ENCODE peak calls at places on chromosomes 16 and 17, in nine cellular contexts. One of them, this sample, is unnamed.

GRCh38 chr17:5364156-5364555 is 55.3 kb downstream of the NUP88 start:
- DNase-seq in NCI-H1436: no peak
- DNase-seq in stimulated activated CD4-positive, alpha-beta T cell treated with anti-CD3 and anti-CD28 coated beads, Interleukin-2, amount 100 ng/mL, for 48 hours: no peak
- DNase-seq in endodermal cell: no peak
- DNase-seq in fibroblast of the conjunctiva: no peak
- DNase-seq in HCT116: no peak
- DNase-seq in ureter: no peak
- DNase-seq in hypothalamus: no peak
- DNase-seq in NCI-H187: no peak
- DNase-seq in this sample: peak; percentile 43

GRCh38 chr17:65633988-65634387 is 72.5 kb upstream of the AXIN2 start:
- DNase-seq in HCT116: no peak
- DNase-seq in ureter: no peak
- DNase-seq in NCI-H1436: no peak
- DNase-seq in endodermal cell: no peak
- DNase-seq in fibroblast of the conjunctiva: no peak
- DNase-seq in stimulated activated CD4-positive, alpha-beta T cell treated with anti-CD3 and anti-CD28 coated beads, Interleukin-2, amount 100 ng/mL, for 48 hours: no peak
- DNase-seq in hypothalamus: no peak
- DNase-seq in NCI-H187: no peak
- DNase-seq in this sample: no peak

GRCh38 chr17:40355804-40356758 is 8.5 kb downstream of the GJD3 start:
- DNase-seq in NCI-H187: no peak
- DNase-seq in fibroblast of the conjunctiva: no peak
- DNase-seq in NCI-H1436: no peak
- DNase-seq in stimulated activated CD4-positive, alpha-beta T cell treated with anti-CD3 and anti-CD28 coated beads, Interleukin-2, amount 100 ng/mL, for 48 hours: no peak
- DNase-seq in endodermal cell: no peak
- DNase-seq in HCT116: no peak
- DNase-seq in hypothalamus: no peak
- DNase-seq in ureter: peak; percentile 44
- DNase-seq in this sample: no peak

GRCh38 chr17:68603027-68603426 is 1.9 kb upstream of the FAM20A start:
- DNase-seq in endodermal cell: no peak
- DNase-seq in NCI-H187: no peak
- DNase-seq in fibroblast of the conjunctiva: no peak
- DNase-seq in stimulated activated CD4-positive, alpha-beta T cell treated with anti-CD3 and anti-CD28 coated beads, Interleukin-2, amount 100 ng/mL, for 48 hours: no peak
- DNase-seq in HCT116: no peak
- DNase-seq in ureter: no peak
- DNase-seq in hypothalamus: no peak
- DNase-seq in NCI-H1436: no peak
- DNase-seq in this sample: no peak

GRCh38 chr16:19559242-19559910 is 3.9 kb downstream of the VPS35L start:
- DNase-seq in NCI-H187: no peak
- DNase-seq in stimulated activated CD4-positive, alpha-beta T cell treated with anti-CD3 and anti-CD28 coated beads, Interleukin-2, amount 100 ng/mL, for 48 hours: no peak
- DNase-seq in HCT116: peak; percentile 51
- DNase-seq in ureter: no peak
- DNase-seq in fibroblast of the conjunctiva: peak; percentile 60
- DNase-seq in NCI-H1436: peak; percentile 34
- DNase-seq in endodermal cell: peak; percentile 58
- DNase-seq in hypothalamus: no peak
- DNase-seq in this sample: peak; percentile 31

GRCh38 chr17:13931752-13932477 is 137.4 kb upstream of the COX10 start:
- DNase-seq in fibroblast of the conjunctiva: peak; percentile 75
- DNase-seq in hypothalamus: no peak
- DNase-seq in HCT116: no peak
- DNase-seq in stimulated activated CD4-positive, alpha-beta T cell treated with anti-CD3 and anti-CD28 coated beads, Interleukin-2, amount 100 ng/mL, for 48 hours: no peak
- DNase-seq in NCI-H1436: no peak
- DNase-seq in ureter: peak; percentile 58
- DNase-seq in NCI-H187: no peak
- DNase-seq in endodermal cell: no peak
- DNase-seq in this sample: no peak

GRCh38 chr17:48016112-48016511 is 21.5 kb downstream of the COPZ2 start:
- DNase-seq in hypothalamus: no peak
- DNase-seq in HCT116: no peak
- DNase-seq in fibroblast of the conjunctiva: no peak
- DNase-seq in endodermal cell: peak; percentile 54
- DNase-seq in stimulated activated CD4-positive, alpha-beta T cell treated with anti-CD3 and anti-CD28 coated beads, Interleukin-2, amount 100 ng/mL, for 48 hours: no peak
- DNase-seq in NCI-H1436: no peak
- DNase-seq in ureter: no peak
- DNase-seq in NCI-H187: no peak
- DNase-seq in this sample: no peak

GRCh38 chr16:75555213-75555706 is 792 bp downstream of the TMEM231 start:
- DNase-seq in endodermal cell: peak; percentile 97
- DNase-seq in ureter: peak; percentile 83
- DNase-seq in HCT116: peak; percentile 86
- DNase-seq in NCI-H187: peak; percentile 47
- DNase-seq in NCI-H1436: peak; percentile 13
- DNase-seq in stimulated activated CD4-positive, alpha-beta T cell treated with anti-CD3 and anti-CD28 coated beads, Interleukin-2, amount 100 ng/mL, for 48 hours: no peak
- DNase-seq in fibroblast of the conjunctiva: peak; percentile 89
- DNase-seq in hypothalamus: peak; percentile 67
- DNase-seq in this sample: peak; percentile 94

GRCh38 chr17:62995377-62995885 is 29.4 kb downstream of the TANC2 start:
- DNase-seq in NCI-H1436: peak; percentile 9
- DNase-seq in fibroblast of the conjunctiva: peak; percentile 28
- DNase-seq in endodermal cell: peak; percentile 79
- DNase-seq in ureter: no peak
- DNase-seq in stimulated activated CD4-positive, alpha-beta T cell treated with anti-CD3 and anti-CD28 coated beads, Interleukin-2, amount 100 ng/mL, for 48 hours: peak; percentile 11
- DNase-seq in hypothalamus: no peak
- DNase-seq in NCI-H187: no peak
- DNase-seq in HCT116: peak; percentile 38
- DNase-seq in this sample: peak; percentile 26

GRCh38 chr16:4780235-4780634 is 7.9 kb downstream of the SEPTIN12 start:
- DNase-seq in stimulated activated CD4-positive, alpha-beta T cell treated with anti-CD3 and anti-CD28 coated beads, Interleukin-2, amount 100 ng/mL, for 48 hours: no peak
- DNase-seq in hypothalamus: no peak
- DNase-seq in NCI-H1436: no peak
- DNase-seq in ureter: no peak
- DNase-seq in endodermal cell: no peak
- DNase-seq in NCI-H187: no peak
- DNase-seq in HCT116: no peak
- DNase-seq in fibroblast of the conjunctiva: no peak
- DNase-seq in this sample: no peak

GRCh38 chr17:70070297-70071027 is 4.6 kb upstream of the KCNJ16 start:
- DNase-seq in hypothalamus: no peak
- DNase-seq in HCT116: no peak
- DNase-seq in ureter: no peak
- DNase-seq in fibroblast of the conjunctiva: peak; percentile 26
- DNase-seq in NCI-H187: no peak
- DNase-seq in NCI-H1436: no peak
- DNase-seq in endodermal cell: no peak
- DNase-seq in stimulated activated CD4-positive, alpha-beta T cell treated with anti-CD3 and anti-CD28 coated beads, Interleukin-2, amount 100 ng/mL, for 48 hours: no peak
- DNase-seq in this sample: no peak

GRCh38 chr17:63082952-63083351 is 116.9 kb downstream of the TANC2 start:
- DNase-seq in stimulated activated CD4-positive, alpha-beta T cell treated with anti-CD3 and anti-CD28 coated beads, Interleukin-2, amount 100 ng/mL, for 48 hours: no peak
- DNase-seq in NCI-H187: no peak
- DNase-seq in NCI-H1436: no peak
- DNase-seq in hypothalamus: no peak
- DNase-seq in ureter: no peak
- DNase-seq in endodermal cell: no peak
- DNase-seq in fibroblast of the conjunctiva: no peak
- DNase-seq in HCT116: no peak
- DNase-seq in this sample: no peak

GRCh38 chr16:77599793-77600415 is 122.4 kb upstream of the NUDT7 start:
- DNase-seq in stimulated activated CD4-positive, alpha-beta T cell treated with anti-CD3 and anti-CD28 coated beads, Interleukin-2, amount 100 ng/mL, for 48 hours: no peak
- DNase-seq in fibroblast of the conjunctiva: no peak
- DNase-seq in NCI-H187: no peak
- DNase-seq in HCT116: peak; percentile 19
- DNase-seq in ureter: no peak
- DNase-seq in hypothalamus: no peak
- DNase-seq in endodermal cell: peak; percentile 68
- DNase-seq in NCI-H1436: peak; percentile 33
- DNase-seq in this sample: peak; percentile 19

GRCh38 chr17:37790153-37790552 is 45.3 kb upstream of the HNF1B start:
- DNase-seq in HCT116: no peak
- DNase-seq in stimulated activated CD4-positive, alpha-beta T cell treated with anti-CD3 and anti-CD28 coated beads, Interleukin-2, amount 100 ng/mL, for 48 hours: no peak
- DNase-seq in hypothalamus: no peak
- DNase-seq in endodermal cell: peak; percentile 53
- DNase-seq in ureter: no peak
- DNase-seq in fibroblast of the conjunctiva: no peak
- DNase-seq in NCI-H1436: no peak
- DNase-seq in NCI-H187: no peak
- DNase-seq in this sample: no peak

GRCh38 chr16:27660507-27660906 is 110.6 kb downstream of the KATNIP start:
- DNase-seq in stimulated activated CD4-positive, alpha-beta T cell treated with anti-CD3 and anti-CD28 coated beads, Interleukin-2, amount 100 ng/mL, for 48 hours: no peak
- DNase-seq in ureter: no peak
- DNase-seq in endodermal cell: no peak
- DNase-seq in HCT116: no peak
- DNase-seq in NCI-H1436: no peak
- DNase-seq in fibroblast of the conjunctiva: no peak
- DNase-seq in hypothalamus: no peak
- DNase-seq in NCI-H187: no peak
- DNase-seq in this sample: no peak

GRCh38 chr16:55021595-55022475 is 91.2 kb downstream of the IRX5 start:
- DNase-seq in HCT116: peak; percentile 67
- DNase-seq in NCI-H187: no peak
- DNase-seq in hypothalamus: no peak
- DNase-seq in endodermal cell: peak; percentile 88
- DNase-seq in stimulated activated CD4-positive, alpha-beta T cell treated with anti-CD3 and anti-CD28 coated beads, Interleukin-2, amount 100 ng/mL, for 48 hours: no peak
- DNase-seq in NCI-H1436: no peak
- DNase-seq in fibroblast of the conjunctiva: no peak
- DNase-seq in ureter: no peak
- DNase-seq in this sample: peak; percentile 28

GRCh38 chr16:84478172-84478948 is 26.1 kb downstream of the MEAK7 start:
- DNase-seq in hypothalamus: no peak
- DNase-seq in HCT116: no peak
- DNase-seq in endodermal cell: no peak
- DNase-seq in stimulated activated CD4-positive, alpha-beta T cell treated with anti-CD3 and anti-CD28 coated beads, Interleukin-2, amount 100 ng/mL, for 48 hours: no peak
- DNase-seq in NCI-H1436: no peak
- DNase-seq in fibroblast of the conjunctiva: no peak
- DNase-seq in ureter: no peak
- DNase-seq in NCI-H187: no peak
- DNase-seq in this sample: peak; percentile 66

GRCh38 chr17:68704897-68705296 is 103.7 kb upstream of the FAM20A start:
- DNase-seq in stimulated activated CD4-positive, alpha-beta T cell treated with anti-CD3 and anti-CD28 coated beads, Interleukin-2, amount 100 ng/mL, for 48 hours: no peak
- DNase-seq in fibroblast of the conjunctiva: peak; percentile 88
- DNase-seq in NCI-H187: no peak
- DNase-seq in endodermal cell: no peak
- DNase-seq in ureter: no peak
- DNase-seq in HCT116: no peak
- DNase-seq in hypothalamus: no peak
- DNase-seq in NCI-H1436: no peak
- DNase-seq in this sample: peak; percentile 61

GRCh38 chr17:73906896-73907600 is 262.8 kb upstream of the SDK2 start:
- DNase-seq in NCI-H1436: no peak
- DNase-seq in stimulated activated CD4-positive, alpha-beta T cell treated with anti-CD3 and anti-CD28 coated beads, Interleukin-2, amount 100 ng/mL, for 48 hours: no peak
- DNase-seq in hypothalamus: no peak
- DNase-seq in endodermal cell: peak; percentile 45
- DNase-seq in HCT116: no peak
- DNase-seq in ureter: no peak
- DNase-seq in fibroblast of the conjunctiva: no peak
- DNase-seq in NCI-H187: no peak
- DNase-seq in this sample: no peak